ENCODE peak calls at places on chromosomes 4 and X, in nine cellular contexts. X is tibial nerve; M is hypothalamus; Q is fibroblast of the conjunctiva; R is 8988T; C is effector memory CD4-positive, alpha-beta T cell; O is T-helper 2 cell; Y is posterior vena cava; J is RWPE1. P is an unnamed sample.

GRCh38 chrX:155632424-155633100 is 19.8 kb upstream of the TMLHE start:
- DNase-seq in X (no peak), M (no peak), Q (no peak), R (no peak), C (no peak), O (peak; percentile 4), Y (no peak), J (no peak), P (peak; percentile 7)

GRCh38 chr4:145583656-145584055 is 35.5 kb upstream of the MMAA start:
- DNase-seq in X (no peak), M (no peak), Q (no peak), R (no peak), C (no peak), O (no peak), Y (no peak), J (no peak), P (no peak)

GRCh38 chr4:22552802-22553201 is 36.9 kb upstream of the ADGRA3 start:
- DNase-seq in X (no peak), M (no peak), Q (no peak), R (no peak), C (no peak), O (no peak), Y (no peak), J (no peak), P (no peak)

GRCh38 chr4:180828455-180829018 is 1414.7 kb upstream of the TENM3 start:
- DNase-seq in X (peak; percentile 59), M (no peak), Q (peak; percentile 78), R (no peak), C (no peak), O (no peak), Y (no peak), J (peak; percentile 24), P (peak; percentile 89)

GRCh38 chrX:3271485-3272186 is 74.8 kb downstream of the MXRA5 start:
- DNase-seq in X (no peak), M (no peak), Q (no peak), R (no peak), C (no peak), O (no peak), Y (no peak), J (peak; percentile 45), P (peak; percentile 71)

GRCh38 chr4:10097906-10098769 is 18.5 kb downstream of the WDR1 start:
- DNase-seq in X (no peak), M (no peak), Q (no peak), R (no peak), C (no peak), O (no peak), Y (no peak), J (no peak), P (peak; percentile 31)

GRCh38 chr4:1194028-1194900 is 21.9 kb upstream of the SPON2 start:
- DNase-seq in X (no peak), M (no peak), Q (no peak), R (peak; percentile 27), C (no peak), O (no peak), Y (peak; percentile 90), J (no peak), P (no peak)

GRCh38 chr4:5932021-5932553 is 39.2 kb upstream of the CRMP1 start:
- DNase-seq in X (no peak), M (no peak), Q (no peak), R (no peak), C (no peak), O (no peak), Y (no peak), J (no peak), P (no peak)

GRCh38 chrX:14946721-14947120 is 73.5 kb downstream of the MOSPD2 start:
- DNase-seq in X (no peak), M (no peak), Q (no peak), R (no peak), C (no peak), O (no peak), Y (no peak), J (no peak), P (no peak)

GRCh38 chr4:84490663-84491062 is 8.4 kb downstream of the NKX6-1 start:
- DNase-seq in X (no peak), M (no peak), Q (no peak), R (no peak), C (no peak), O (no peak), Y (no peak), J (no peak), P (no peak)

GRCh38 chrX:13666836-13667235 is 13.9 kb downstream of the TCEANC start:
- DNase-seq in X (no peak), M (peak; percentile 13), Q (no peak), R (no peak), C (no peak), O (no peak), Y (no peak), J (no peak), P (no peak)

GRCh38 chrX:18964880-18965279 is 19.0 kb downstream of the PHKA2 start:
- DNase-seq in X (no peak), M (no peak), Q (no peak), R (no peak), C (no peak), O (no peak), Y (no peak), J (no peak), P (no peak)

GRCh38 chrX:72308566-72309296 is 3.0 kb upstream of the CITED1 start:
- DNase-seq in X (peak; percentile 63), M (peak; percentile 4), Q (peak; percentile 33), R (no peak), C (peak; percentile 11), O (no peak), Y (peak; percentile 85), J (peak; percentile 28), P (peak; percentile 69)

GRCh38 chr4:123874044-123874443 is 477.4 kb downstream of the SPRY1 start:
- DNase-seq in X (no peak), M (no peak), Q (no peak), R (no peak), C (no peak), O (no peak), Y (no peak), J (no peak), P (no peak)

GRCh38 chr4:38673109-38673978 is 9.3 kb downstream of the KLF3 start:
- DNase-seq in X (peak; percentile 41), M (no peak), Q (peak; percentile 55), R (no peak), C (no peak), O (no peak), Y (peak; percentile 89), J (peak; percentile 86), P (peak; percentile 69)

GRCh38 chrX:102155806-102156179 is at the start of gene BEX5:
- DNase-seq in X (no peak), M (peak; percentile 24), Q (no peak), R (no peak), C (peak; percentile 50), O (peak; percentile 46), Y (no peak), J (peak; percentile 12), P (peak; percentile 19)

GRCh38 chrX:149846789-149847188 is 34.2 kb upstream of the MAGEA8 start:
- DNase-seq in X (no peak), M (no peak), Q (no peak), R (no peak), C (no peak), O (no peak), Y (no peak), J (no peak), P (no peak)

GRCh38 chrX:131724292-131724691 is 180.4 kb downstream of the OR13H1 start:
- DNase-seq in X (no peak), M (no peak), Q (no peak), R (no peak), C (no peak), O (no peak), Y (no peak), J (no peak), P (no peak)

P was measured in adipocyte.